ENCODE peak calls at places on chromosomes 2 and 18, in four cellular contexts. One of them, this sample, is unnamed.

GRCh38 chr2:53970095-53970897 is 497 bp downstream of the PSME4 start:
- DNase-seq in NB4: peak
- DNase-seq in islet precursor cell: peak
- DNase-seq in AG08395: peak
- DNase-seq in this sample: no peak

GRCh38 chr2:38128653-38129052 is 52.7 kb upstream of the CYP1B1 start:
- DNase-seq in NB4: peak
- DNase-seq in islet precursor cell: no peak
- DNase-seq in AG08395: no peak
- DNase-seq in this sample: no peak

GRCh38 chr2:42513252-42513918 is 19.6 kb upstream of the KCNG3 start:
- DNase-seq in NB4: peak
- DNase-seq in islet precursor cell: peak
- DNase-seq in AG08395: peak
- DNase-seq in this sample: no peak

GRCh38 chr2:58762176-58762781 is 521.2 kb upstream of the FANCL start:
- DNase-seq in NB4: peak
- DNase-seq in islet precursor cell: peak
- DNase-seq in AG08395: peak
- DNase-seq in this sample: peak

GRCh38 chr2:110748489-110748867 is 16.1 kb downstream of the ACOXL start:
- DNase-seq in NB4: peak
- DNase-seq in islet precursor cell: no peak
- DNase-seq in AG08395: no peak
- DNase-seq in this sample: no peak

GRCh38 chr2:73487112-73487657 is 101.5 kb downstream of the ALMS1 start:
- DNase-seq in NB4: no peak
- DNase-seq in islet precursor cell: no peak
- DNase-seq in AG08395: no peak
- DNase-seq in this sample: no peak

GRCh38 chr18:67475673-67476072 is 40.8 kb downstream of the DSEL start:
- DNase-seq in NB4: peak
- DNase-seq in islet precursor cell: no peak
- DNase-seq in AG08395: peak
- DNase-seq in this sample: no peak

GRCh38 chr2:135803276-135803675 is 33.7 kb downstream of the LCT start:
- DNase-seq in NB4: no peak
- DNase-seq in islet precursor cell: no peak
- DNase-seq in AG08395: no peak
- DNase-seq in this sample: no peak

GRCh38 chr18:44687421-44687820 is 6.7 kb downstream of the SETBP1 start:
- DNase-seq in NB4: no peak
- DNase-seq in islet precursor cell: no peak
- DNase-seq in AG08395: no peak
- DNase-seq in this sample: no peak

GRCh38 chr2:42794271-42795046 is 2.1 kb upstream of the HAAO start:
- DNase-seq in NB4: no peak
- DNase-seq in islet precursor cell: peak
- DNase-seq in AG08395: peak
- DNase-seq in this sample: no peak

GRCh38 chr18:57976230-57976773 is 67.7 kb upstream of the NEDD4L start:
- DNase-seq in NB4: no peak
- DNase-seq in islet precursor cell: no peak
- DNase-seq in AG08395: no peak
- DNase-seq in this sample: no peak

GRCh38 chr2:197286805-197287595 is 23.6 kb downstream of the ANKRD44 start:
- DNase-seq in NB4: peak
- DNase-seq in islet precursor cell: no peak
- DNase-seq in AG08395: peak
- DNase-seq in this sample: no peak

GRCh38 chr2:142796161-142796560 is 81.3 kb upstream of the KYNU start:
- DNase-seq in NB4: no peak
- DNase-seq in islet precursor cell: no peak
- DNase-seq in AG08395: no peak
- DNase-seq in this sample: no peak

GRCh38 chr2:85578243-85579180 is 1.1 kb downstream of the VAMP8 start:
- DNase-seq in NB4: peak
- DNase-seq in islet precursor cell: peak
- DNase-seq in AG08395: no peak
- DNase-seq in this sample: peak

GRCh38 chr2:229221641-229222040 is 49.4 kb downstream of the PID1 start:
- DNase-seq in NB4: no peak
- DNase-seq in islet precursor cell: no peak
- DNase-seq in AG08395: no peak
- DNase-seq in this sample: no peak

GRCh38 chr2:68039317-68039716 is 23.5 kb downstream of the C1D start:
- DNase-seq in NB4: no peak
- DNase-seq in islet precursor cell: no peak
- DNase-seq in AG08395: no peak
- DNase-seq in this sample: no peak

GRCh38 chr2:130727286-130727924 is 1.5 kb upstream of the GPR148 start:
- DNase-seq in NB4: peak
- DNase-seq in islet precursor cell: peak
- DNase-seq in AG08395: peak
- DNase-seq in this sample: no peak

GRCh38 chr2:85248741-85249524 is 78.9 kb downstream of the TGOLN2 start:
- DNase-seq in NB4: no peak
- DNase-seq in islet precursor cell: peak
- DNase-seq in AG08395: peak
- DNase-seq in this sample: no peak